ENCODE peak calls at places on chromosomes 2 and 18, in ten cellular contexts. S is LoVo; O is GM12892; L is IMR-90; Z is globus pallidus; R is stimulated activated CD8-positive, alpha-beta memory T cell treated with anti-CD3 and anti-CD28 coated beads, Interleukin-4, amount 100 ng/mL, for 4 hours; D is gastrocnemius medialis; V is OCI-LY7; G is cerebellar nuclear complex; Q is astrocyte of the spinal cord. K is an unnamed sample.

GRCh38 chr18:46660955-46661749 is 4.1 kb upstream of the LOXHD1 start:
- DNase-seq in O (no peak), Q (peak; percentile 8), D (no peak), R (no peak), L (peak; percentile 31), G (peak; percentile 15), Z (peak; percentile 90), V (no peak), S (no peak), K (peak; percentile 70)

GRCh38 chr18:79275992-79276391 is 119.7 kb upstream of the NFATC1 start:
- DNase-seq in Q (no peak), Z (no peak), D (no peak), G (no peak), V (no peak), O (no peak), R (no peak), S (no peak), L (no peak), K (no peak)

GRCh38 chr2:217362710-217363109 is 502.8 kb upstream of the TNP1 start:
- DNase-seq in D (no peak), R (no peak), V (no peak), Q (no peak), S (no peak), Z (no peak), G (no peak), O (no peak), L (no peak), K (no peak)

GRCh38 chr18:61530681-61531080 is 197.5 kb downstream of the CDH20 start:
- DNase-seq in D (no peak), R (no peak), Q (no peak), L (no peak), S (no peak), V (no peak), O (no peak), Z (peak; percentile 11), G (peak; percentile 57), K (no peak)

GRCh38 chr2:202378661-202379338 is 2.7 kb downstream of the BMPR2 start:
- DNase-seq in Z (peak; percentile 15), S (no peak), L (no peak), O (no peak), R (no peak), G (no peak), V (no peak), Q (peak; percentile 39), D (no peak), K (no peak)

GRCh38 chr18:79643049-79643765 is 36.4 kb upstream of the CTDP1 start:
- DNase-seq in R (no peak), Z (no peak), Q (no peak), G (no peak), V (peak; percentile 13), D (no peak), S (no peak), L (no peak), O (no peak), K (no peak)

GRCh38 chr2:42227491-42227890 is 58.3 kb downstream of the EML4 start:
- DNase-seq in S (no peak), V (no peak), G (no peak), Q (no peak), O (no peak), L (no peak), R (no peak), D (no peak), Z (no peak), K (no peak)

GRCh38 chr2:48221846-48222516 is 308.0 kb upstream of the STON1 start:
- DNase-seq in G (no peak), L (no peak), S (peak; percentile 54), Z (no peak), V (no peak), Q (no peak), O (no peak), R (no peak), D (no peak), K (no peak)

GRCh38 chr18:51195602-51196115 is 1.8 kb downstream of the MEX3C start:
- DNase-seq in G (no peak), V (no peak), L (peak; percentile 60), Z (peak; percentile 59), S (peak; percentile 39), R (no peak), Q (peak; percentile 69), O (no peak), D (no peak), K (peak; percentile 59)

GRCh38 chr2:146982393-146982846 is 862.4 kb upstream of the ACVR2A start:
- DNase-seq in D (peak; percentile 14), O (no peak), G (no peak), V (no peak), R (no peak), L (peak; percentile 69), Q (peak; percentile 83), S (no peak), Z (no peak), K (no peak)

GRCh38 chr2:200609027-200609614 is 23.3 kb downstream of the AOX1 start:
- DNase-seq in D (no peak), R (no peak), O (no peak), G (no peak), V (no peak), S (peak; percentile 35), L (peak; percentile 89), Z (no peak), Q (peak; percentile 78), K (no peak)

GRCh38 chr2:105515581-105516415 is 116.9 kb upstream of the FHL2 start:
- DNase-seq in L (no peak), Z (peak; percentile 47), R (no peak), D (peak; percentile 41), S (no peak), Q (no peak), O (no peak), G (peak; percentile 56), V (no peak), K (no peak)

GRCh38 chr2:162075689-162076132 is 1.7 kb upstream of the DPP4 start:
- DNase-seq in Q (no peak), V (no peak), S (no peak), R (no peak), D (no peak), Z (no peak), G (no peak), L (peak; percentile 82), O (no peak), K (no peak)

GRCh38 chr2:45889053-45889452 is 237.6 kb downstream of the PRKCE start:
- DNase-seq in V (peak; percentile 62), O (peak; percentile 38), S (no peak), D (no peak), Q (no peak), G (no peak), R (no peak), Z (no peak), L (peak; percentile 52), K (peak; percentile 96)

GRCh38 chr2:174174741-174175140 is 73.6 kb downstream of the OLA1 start:
- DNase-seq in Z (no peak), G (no peak), R (no peak), Q (no peak), D (no peak), O (no peak), L (no peak), V (no peak), S (no peak), K (no peak)

GRCh38 chr2:109217362-109218086 is 88.5 kb downstream of the SH3RF3 start:
- DNase-seq in G (no peak), Z (peak; percentile 20), L (peak; percentile 100), V (no peak), D (no peak), O (no peak), R (no peak), S (no peak), Q (peak; percentile 73), K (peak; percentile 17)

GRCh38 chr2:173346035-173346434 is 8.6 kb upstream of the CDCA7 start:
- DNase-seq in O (no peak), R (no peak), S (no peak), Q (no peak), Z (no peak), V (peak; percentile 53), L (no peak), G (no peak), D (no peak), K (no peak)

GRCh38 chr2:220417503-220417902 is 790.1 kb downstream of the SLC4A3 start:
- DNase-seq in V (no peak), S (no peak), R (no peak), G (no peak), O (no peak), D (no peak), L (no peak), Z (peak; percentile 2), Q (no peak), K (no peak)

GRCh38 chr2:45134726-45135125 is 125.5 kb upstream of the SIX2 start:
- DNase-seq in Z (peak; percentile 21), G (no peak), D (no peak), V (peak; percentile 87), O (no peak), R (no peak), L (peak; percentile 7), Q (no peak), S (no peak), K (no peak)

GRCh38 chr2:50859110-50859509 is 172.8 kb downstream of the NRXN1 start:
- DNase-seq in S (no peak), D (no peak), Z (no peak), G (no peak), L (no peak), R (no peak), Q (no peak), O (no peak), V (no peak), K (no peak)

GRCh38 chr2:143078106-143078505 is 51.1 kb upstream of the ARHGAP15 start:
- DNase-seq in Z (no peak), Q (no peak), O (no peak), S (no peak), D (no peak), G (no peak), V (no peak), L (no peak), R (no peak), K (no peak)

GRCh38 chr2:14907014-14907612 is 274.6 kb downstream of the LRATD1 start:
- DNase-seq in R (no peak), G (no peak), D (no peak), S (peak; percentile 7), Q (no peak), Z (peak; percentile 5), L (no peak), O (no peak), V (peak; percentile 5), K (peak; percentile 58)

GRCh38 chr2:18831916-18832510 is 242.6 kb upstream of the NT5C1B start:
- DNase-seq in D (no peak), O (no peak), V (no peak), Z (no peak), R (no peak), G (no peak), S (no peak), L (peak; percentile 25), Q (no peak), K (no peak)

GRCh38 chr18:10140928-10141327 is 227.1 kb downstream of the VAPA start:
- DNase-seq in Q (no peak), R (no peak), V (no peak), S (no peak), D (no peak), G (no peak), L (peak; percentile 52), Z (no peak), O (no peak), K (no peak)

GRCh38 chr2:223967981-223968380 is 10.7 kb downstream of the MRPL44 start:
- DNase-seq in L (peak; percentile 53), R (no peak), G (no peak), Z (no peak), D (no peak), V (no peak), S (no peak), Q (peak; percentile 12), O (no peak), K (no peak)

GRCh38 chr2:8494589-8494988 is 187.3 kb upstream of the ID2 start:
- DNase-seq in Q (no peak), V (no peak), Z (no peak), S (no peak), O (no peak), L (no peak), G (no peak), R (no peak), D (no peak), K (no peak)

GRCh38 chr2:119011162-119011909 is 69.3 kb downstream of the MARCO start:
- DNase-seq in Q (peak; percentile 19), D (no peak), S (peak; percentile 50), L (peak; percentile 5), V (no peak), G (no peak), Z (peak; percentile 24), O (peak; percentile 28), R (no peak), K (peak; percentile 18)

GRCh38 chr18:47737956-47738355 is 192.5 kb downstream of the SMAD2 start:
- DNase-seq in Z (no peak), L (no peak), D (no peak), R (no peak), O (no peak), V (no peak), Q (no peak), S (no peak), G (no peak), K (no peak)

K was measured in SJCRH30.